ENCODE peak calls at places on chromosomes 16 and 17, in nine cellular contexts. S, J, N, M, W, Z, V, Y and R are unnamed samples.

GRCh38 chr17:63486317-63487013 is 9.6 kb downstream of the ACE start:
- DNase-seq in W (no peak), M (no peak), Z (no peak), S (no peak), Y (no peak), N (no peak), V (no peak), J (no peak), R (no peak)

GRCh38 chr17:59914274-59914854 is 21.4 kb downstream of the RPS6KB1 start:
- DNase-seq in Y (no peak), S (no peak), M (no peak), J (no peak), W (no peak), Z (no peak), V (peak), N (no peak), R (peak)

GRCh38 chr17:47694818-47695663 is 1.1 kb downstream of the TBKBP1 start:
- DNase-seq in N (peak), M (no peak), Y (peak), V (peak), Z (peak), S (peak), W (peak), J (no peak), R (peak)

GRCh38 chr17:51627776-51628175 is 367.4 kb downstream of the UTP18 start:
- DNase-seq in S (no peak), J (no peak), W (no peak), Y (no peak), V (no peak), M (no peak), Z (no peak), N (no peak), R (no peak)

GRCh38 chr16:324451-325334 is 27.8 kb downstream of the AXIN1 start:
- DNase-seq in W (peak), S (no peak), N (no peak), M (peak), Y (no peak), Z (no peak), V (no peak), J (no peak), R (no peak)

GRCh38 chr16:69747115-69747514 is 7.6 kb downstream of the NOB1 start:
- DNase-seq in J (no peak), W (no peak), M (no peak), Z (no peak), V (no peak), S (no peak), N (no peak), Y (no peak), R (no peak)

GRCh38 chr17:50562266-50563094 is 2.0 kb downstream of the CACNA1G start:
- DNase-seq in J (no peak), V (no peak), N (no peak), S (no peak), W (no peak), Y (no peak), Z (no peak), M (no peak), R (no peak)

GRCh38 chr16:12522334-12522733 is 281.4 kb downstream of the CPPED1 start:
- DNase-seq in Z (no peak), S (no peak), W (no peak), N (no peak), J (no peak), V (no peak), Y (no peak), M (no peak), R (no peak)

GRCh38 chr17:63997341-63998048 is 656 bp upstream of the PRR29 start:
- DNase-seq in S (no peak), V (no peak), W (no peak), N (no peak), Y (no peak), Z (no peak), M (no peak), J (no peak), R (no peak)

GRCh38 chr17:82053556-82054263 is 2.0 kb downstream of the GPS1 start:
- DNase-seq in M (no peak), S (no peak), N (no peak), V (no peak), J (no peak), Z (no peak), W (no peak), Y (peak), R (no peak)

GRCh38 chr16:74738134-74738541 is 36.5 kb downstream of the FA2H start:
- DNase-seq in J (no peak), N (no peak), S (no peak), V (no peak), Z (no peak), M (no peak), W (no peak), Y (no peak), R (peak)

GRCh38 chr17:65173284-65173793 is 36.2 kb downstream of the RGS9 start:
- DNase-seq in Y (peak), S (peak), J (peak), N (no peak), W (peak), V (peak), Z (peak), M (peak), R (peak)

GRCh38 chr16:16099320-16099719 is 124.0 kb downstream of the ABCC6 start:
- DNase-seq in V (no peak), S (no peak), J (no peak), Y (no peak), W (no peak), Z (no peak), N (no peak), M (no peak), R (no peak)

GRCh38 chr17:27319536-27320221 is 25.8 kb downstream of the WSB1 start:
- DNase-seq in Z (peak), M (no peak), J (no peak), V (peak), N (peak), Y (peak), W (peak), S (peak), R (peak)

GRCh38 chr16:58843675-58844074 is 109.6 kb upstream of the GOT2 start:
- DNase-seq in W (no peak), S (peak), V (peak), J (no peak), Z (no peak), Y (no peak), M (no peak), N (no peak), R (peak)

GRCh38 chr17:3959295-3959899 is 4.8 kb downstream of the ATP2A3 start:
- DNase-seq in M (no peak), V (peak), Y (peak), J (no peak), S (peak), N (no peak), Z (no peak), W (no peak), R (peak)

GRCh38 chr17:64357191-64357981 is 33.3 kb downstream of the PECAM1 start:
- DNase-seq in J (peak), M (no peak), V (peak), N (no peak), S (peak), W (peak), Y (no peak), Z (peak), R (peak)

GRCh38 chr17:3529817-3530741 is 27.5 kb downstream of the TRPV3 start:
- DNase-seq in M (no peak), Z (no peak), J (no peak), S (no peak), Y (no peak), W (peak), N (peak), V (no peak), R (peak)

GRCh38 chr16:54270711-54271110 is 15.9 kb downstream of the IRX3 start:
- DNase-seq in M (no peak), N (no peak), Z (no peak), V (no peak), S (no peak), J (no peak), Y (no peak), W (no peak), R (no peak)

GRCh38 chr17:32483451-32484019 is 3.3 kb upstream of the CDK5R1 start:
- DNase-seq in Z (peak), J (no peak), S (peak), V (peak), W (no peak), Y (peak), M (no peak), N (peak), R (peak)

GRCh38 chr16:81723098-81723723 is 55.9 kb upstream of the PLCG2 start:
- DNase-seq in Z (no peak), S (peak), N (no peak), W (peak), M (no peak), J (no peak), Y (peak), V (peak), R (peak)

GRCh38 chr17:31544186-31544585 is 152.7 kb downstream of the RAB11FIP4 start:
- DNase-seq in S (no peak), Y (no peak), N (no peak), M (no peak), J (no peak), Z (no peak), V (no peak), W (no peak), R (no peak)

GRCh38 chr17:19991252-19991885 is 13.7 kb upstream of the AKAP10 start:
- DNase-seq in M (no peak), Y (no peak), J (no peak), V (no peak), W (no peak), S (no peak), N (no peak), Z (no peak), R (no peak)

GRCh38 chr16:30185141-30185682 is 1.8 kb downstream of the CORO1A start:
- DNase-seq in N (peak), Y (no peak), W (no peak), V (no peak), S (no peak), Z (no peak), J (no peak), M (no peak), R (no peak)

GRCh38 chr16:4515611-4516233 is 22.9 kb downstream of the CDIP1 start:
- DNase-seq in N (no peak), Y (no peak), W (no peak), Z (no peak), M (no peak), J (no peak), S (no peak), V (no peak), R (no peak)

GRCh38 chr16:3642397-3643094 is 11.9 kb upstream of the DNASE1 start:
- DNase-seq in Y (peak), N (no peak), W (no peak), V (peak), J (no peak), Z (peak), S (no peak), M (no peak), R (no peak)

GRCh38 chr16:12627394-12627793 is 176.3 kb downstream of the CPPED1 start:
- DNase-seq in J (no peak), W (no peak), N (no peak), V (no peak), S (no peak), M (no peak), Z (no peak), Y (no peak), R (no peak)

GRCh38 chr17:17051791-17052461 is 9.7 kb downstream of the MPRIP start:
- DNase-seq in Z (no peak), J (no peak), Y (peak), S (no peak), N (peak), M (no peak), W (no peak), V (peak), R (no peak)

GRCh38 chr16:7650446-7650845 is 317.8 kb downstream of the RBFOX1 start:
- DNase-seq in J (no peak), Z (no peak), Y (no peak), N (no peak), W (no peak), M (no peak), V (no peak), S (no peak), R (no peak)

GRCh38 chr16:47019563-47019962 is 46.1 kb upstream of the DNAJA2 start:
- DNase-seq in S (no peak), N (no peak), Z (no peak), M (no peak), Y (no peak), V (no peak), J (no peak), W (no peak), R (peak)

GRCh38 chr17:72782985-72783701 is 309.3 kb downstream of the SLC39A11 start:
- DNase-seq in M (no peak), W (no peak), N (no peak), Z (no peak), V (no peak), Y (no peak), S (no peak), J (no peak), R (no peak)

GRCh38 chr17:77423589-77424451 is 283.1 kb downstream of the SEC14L1 start:
- DNase-seq in V (peak), N (peak), J (peak), S (peak), W (peak), Z (peak), Y (peak), M (no peak), R (peak)

GRCh38 chr16:82991435-82991834 is 364.7 kb downstream of the CDH13 start:
- DNase-seq in W (no peak), J (no peak), Z (no peak), N (no peak), M (no peak), V (no peak), Y (no peak), S (no peak), R (no peak)

GRCh38 chr16:15770512-15770911 is 86.3 kb downstream of the MYH11 start:
- DNase-seq in V (peak), Y (no peak), M (no peak), N (no peak), W (no peak), S (no peak), J (no peak), Z (no peak), R (peak)

GRCh38 chr17:75720656-75721462 is at the start of gene ITGB4:
- DNase-seq in M (peak), V (no peak), S (no peak), N (peak), J (no peak), W (no peak), Y (peak), Z (peak), R (peak)
- H3K4me3 ChIP-seq in M (peak), V (no peak), S (no peak), N (peak), J (peak), W (peak), Y (peak), Z (peak), R (no peak)

DNA sequence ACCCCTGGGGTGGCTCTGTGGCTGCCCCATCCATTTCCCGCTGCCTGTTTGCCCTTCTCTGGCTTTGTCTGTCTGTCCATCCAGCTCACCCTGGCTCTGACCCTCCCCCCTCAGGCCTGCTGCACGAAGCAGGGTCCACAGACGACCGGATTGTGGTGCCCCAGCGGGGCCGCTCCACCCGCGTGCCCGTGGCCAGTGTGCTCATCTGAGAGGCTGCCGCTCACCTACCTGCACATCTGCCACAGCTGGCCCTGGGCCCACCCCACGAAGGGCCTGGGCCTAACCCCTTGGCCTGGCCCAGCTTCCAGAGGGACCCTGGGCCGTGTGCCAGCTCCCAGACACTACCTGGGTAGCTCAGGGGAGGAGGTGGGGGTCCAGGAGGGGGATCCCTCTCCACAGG is 761 bp upstream of the LAT start:
- DNase-seq in V (no peak), W (no peak), Y (no peak), Z (no peak), S (no peak), J (no peak), N (no peak), M (no peak), R (no peak)
- H3K4me3 ChIP-seq in V (no peak), W (no peak), Y (no peak), Z (no peak), S (no peak), J (no peak), N (no peak), M (peak), R (no peak)

DNA sequence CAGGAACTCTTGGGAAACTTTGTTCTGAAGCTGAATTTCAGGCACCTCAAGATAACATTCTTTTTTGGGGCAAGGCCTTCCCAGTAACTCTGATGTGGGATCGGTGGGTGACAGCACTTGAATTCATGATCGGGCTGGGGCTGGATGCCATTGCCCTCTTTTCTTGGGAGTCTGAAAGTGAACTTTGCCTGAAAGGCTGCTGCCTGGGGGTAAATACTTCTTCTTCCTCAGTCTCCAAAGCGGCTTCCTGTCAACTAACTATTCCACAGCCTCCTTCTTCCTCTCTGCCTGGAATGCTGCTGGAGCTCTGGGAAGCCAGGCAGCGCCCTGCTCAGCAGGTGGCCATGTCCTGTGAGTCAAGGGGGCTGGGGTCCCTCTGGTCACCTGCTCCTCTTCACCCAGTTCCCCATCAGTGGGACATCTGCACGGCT is 79.5 kb downstream of the WIPI1 start:
- DNase-seq in Z (no peak), J (no peak), W (no peak), S (no peak), M (no peak), Y (no peak), V (no peak), N (no peak), R (no peak)
- H3K4me3 ChIP-seq in Z (peak), J (no peak), W (no peak), S (peak), M (no peak), Y (no peak), V (no peak), N (no peak), R (no peak)

GRCh38 chr16:84603115-84603816 is 14.6 kb downstream of the COTL1 start:
- DNase-seq in Z (no peak), V (peak), S (peak), Y (peak), N (peak), M (no peak), J (peak), W (peak), R (peak)
- H3K4me3 ChIP-seq in Z (no peak), V (peak), S (no peak), Y (no peak), N (no peak), M (no peak), J (no peak), W (no peak), R (peak)

GRCh38 chr17:7014261-7014994 is 2.0 kb downstream of the RNASEK start:
- DNase-seq in M (peak), W (peak), N (peak), J (peak), V (peak), Z (peak), Y (peak), S (peak), R (peak)
- H3K4me3 ChIP-seq in M (peak), W (peak), N (peak), J (peak), V (peak), Z (peak), Y (peak), S (peak), R (peak)

GRCh38 chr17:8059131-8059530 is 20.3 kb downstream of the ALOX15B start:
- DNase-seq in S (no peak), N (no peak), Y (no peak), Z (no peak), M (no peak), J (no peak), W (no peak), V (no peak), R (no peak)

GRCh38 chr17:8057691-8058114 is 18.8 kb downstream of the ALOX15B start:
- DNase-seq in M (no peak), W (peak), S (peak), J (no peak), Z (no peak), V (peak), Y (peak), N (no peak), R (peak)

GRCh38 chr17:8056232-8056975 is 17.5 kb downstream of the ALOX15B start:
- DNase-seq in Y (peak), W (peak), Z (no peak), V (peak), S (no peak), M (no peak), J (peak), N (no peak), R (peak)

GRCh38 chr17:8055851-8056231 is 17.0 kb downstream of the ALOX15B start:
- DNase-seq in W (no peak), M (no peak), J (no peak), Y (no peak), V (no peak), N (no peak), Z (no peak), S (no peak), R (no peak)

GRCh38 chr17:8056976-8057625 is 18.2 kb downstream of the ALOX15B start:
- DNase-seq in V (no peak), Z (no peak), Y (no peak), N (peak), W (no peak), S (no peak), M (no peak), J (no peak), R (no peak)
- H3K4me3 ChIP-seq in V (no peak), Z (no peak), Y (no peak), N (no peak), W (no peak), S (no peak), M (no peak), J (no peak), R (no peak)